ENCODE peak calls at places on chromosomes 3 and 15, in ten cellular contexts. I, R, J, S, A, Z, V, M, Q and B are unnamed samples.

GRCh38 chr15:57321973-57322601 is 54.2 kb upstream of the CGNL1 start:
- DNase-seq in R (no peak), A (no peak), Q (no peak), J (no peak), M (no peak), S (no peak), V (no peak), I (no peak), Z (no peak), B (no peak)

GRCh38 chr3:41997702-41998551 is 36.0 kb upstream of the ULK4 start:
- DNase-seq in M (peak), R (no peak), Q (no peak), J (no peak), A (no peak), V (no peak), Z (no peak), I (no peak), S (no peak), B (no peak)

GRCh38 chr3:164377466-164377865 is 700.8 kb downstream of the SI start:
- DNase-seq in Q (no peak), R (no peak), M (no peak), Z (no peak), I (no peak), A (no peak), V (no peak), J (no peak), S (no peak), B (no peak)

GRCh38 chr3:87207500-87207899 is 19.6 kb upstream of the CHMP2B start:
- DNase-seq in R (no peak), Z (no peak), M (no peak), S (no peak), Q (no peak), V (no peak), I (peak), A (no peak), J (no peak), B (no peak)

GRCh38 chr3:87175662-87176230 is 51.4 kb upstream of the CHMP2B start:
- DNase-seq in V (no peak), R (no peak), A (no peak), J (no peak), Z (no peak), Q (no peak), S (no peak), M (no peak), I (no peak), B (no peak)

GRCh38 chr3:36606871-36607765 is 157.2 kb downstream of the DCLK3 start:
- DNase-seq in S (no peak), R (no peak), V (no peak), Z (no peak), Q (no peak), I (no peak), M (no peak), J (no peak), A (no peak), B (no peak)

GRCh38 chr15:80418892-80419537 is 14.8 kb downstream of the ARNT2 start:
- DNase-seq in I (peak), Q (no peak), Z (peak), M (peak), S (no peak), V (no peak), J (peak), R (no peak), A (no peak), B (no peak)

GRCh38 chr3:64438837-64439236 is 213.6 kb upstream of the PRICKLE2 start:
- DNase-seq in A (no peak), Z (no peak), M (no peak), J (no peak), V (no peak), I (no peak), S (no peak), Q (no peak), R (no peak), B (no peak)

GRCh38 chr15:99117111-99117510 is 12.2 kb downstream of the SYNM start:
- DNase-seq in V (no peak), S (no peak), J (no peak), M (no peak), A (no peak), I (no peak), Q (no peak), Z (no peak), R (no peak), B (no peak)

GRCh38 chr3:157981819-157982218 is 124.4 kb downstream of the SHOX2 start:
- DNase-seq in M (no peak), R (no peak), J (no peak), I (no peak), Z (no peak), Q (no peak), V (no peak), S (no peak), A (no peak), B (no peak)

GRCh38 chr15:63601727-63602185 is 4.6 kb downstream of the FBXL22 start:
- DNase-seq in V (no peak), Q (no peak), J (no peak), Z (peak), M (no peak), R (no peak), A (peak), I (no peak), S (no peak), B (no peak)

GRCh38 chr15:63599401-63600000 is 2.3 kb downstream of the FBXL22 start:
- DNase-seq in Q (peak), J (peak), V (no peak), Z (peak), R (no peak), A (peak), S (peak), I (peak), M (no peak), B (peak)

GRCh38 chr15:63601026-63601726 is 4.0 kb downstream of the FBXL22 start:
- DNase-seq in V (no peak), J (peak), S (peak), I (peak), A (peak), M (peak), Z (peak), Q (peak), R (peak), B (peak)

GRCh38 chr15:63600001-63600645 is 2.9 kb downstream of the FBXL22 start:
- DNase-seq in Q (no peak), M (no peak), S (no peak), I (peak), V (no peak), R (no peak), J (peak), A (no peak), Z (peak), B (peak)

GRCh38 chr15:63600646-63601025 is 3.4 kb downstream of the FBXL22 start:
- DNase-seq in M (peak), I (peak), R (peak), Q (peak), S (peak), Z (peak), V (no peak), A (peak), J (peak), B (peak)
- TF ChIP-seq POLR2A in M (peak), I (peak), R (peak), Q (no peak), S (peak), Z (peak), V (peak), A (peak), J (peak), B (peak)

DNA sequence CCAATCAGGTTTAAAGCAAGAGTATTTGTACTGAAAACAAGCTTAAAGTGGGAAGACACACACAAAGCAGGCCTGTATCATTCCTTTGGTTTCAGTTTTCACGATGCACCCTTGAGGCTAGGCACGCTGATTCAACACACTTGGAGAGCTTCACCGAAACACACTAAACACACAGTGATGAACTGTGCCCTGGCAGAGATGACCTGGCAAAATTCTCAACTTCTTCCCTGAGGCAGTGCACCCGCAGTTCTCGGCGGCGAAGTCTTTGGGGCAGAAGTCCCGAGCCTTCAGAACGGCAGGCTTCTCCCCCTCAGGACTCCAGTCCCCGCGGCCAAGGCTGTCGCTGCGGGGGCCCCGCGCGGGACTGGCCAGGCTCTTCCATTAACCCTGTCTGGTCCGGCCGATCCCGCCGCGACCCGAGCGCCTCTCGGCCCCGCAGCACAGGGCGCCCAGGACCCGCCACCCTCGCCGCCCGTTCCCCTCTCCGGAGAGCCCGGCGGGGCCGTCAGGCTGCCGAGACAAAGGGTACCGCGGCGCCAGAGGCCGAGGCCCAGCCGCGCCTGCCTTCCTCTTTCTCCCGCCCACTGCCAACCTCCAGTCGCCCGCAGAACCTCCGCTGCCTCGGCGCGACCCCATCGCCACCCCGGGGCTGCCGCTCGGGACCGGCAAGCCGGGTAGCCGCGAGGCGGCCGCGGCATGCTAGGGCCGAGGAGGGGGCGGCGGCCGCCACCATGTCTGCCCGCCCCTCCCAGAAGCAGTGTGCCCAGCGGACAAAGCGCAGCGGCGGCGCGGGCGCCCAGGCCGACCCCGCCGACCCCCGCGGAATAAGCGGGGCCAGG is 780 bp downstream of the GABPB1 start:
- DNase-seq in J (peak), Q (peak), S (peak), V (no peak), M (peak), A (peak), R (peak), I (peak), Z (peak), B (peak)
- TF ChIP-seq POLR2A in J (peak), Q (peak), S (peak), V (peak), M (peak), A (peak), R (peak), I (no peak), Z (no peak), B (peak)

GRCh38 chr15:71607383-71607782 is 203.0 kb upstream of the NR2E3 start:
- DNase-seq in A (no peak), R (no peak), Z (no peak), J (no peak), M (no peak), Q (no peak), V (no peak), S (no peak), I (no peak), B (no peak)

GRCh38 chr15:71612869-71613268 is 197.5 kb upstream of the NR2E3 start:
- DNase-seq in R (no peak), A (no peak), V (no peak), M (no peak), I (no peak), J (no peak), Q (no peak), Z (no peak), S (no peak), B (no peak)

GRCh38 chr15:71611721-71612016 is 198.7 kb upstream of the NR2E3 start:
- DNase-seq in I (no peak), Z (no peak), M (no peak), A (no peak), V (no peak), R (no peak), J (no peak), S (no peak), Q (no peak), B (no peak)

GRCh38 chr15:71612066-71612715 is 198.2 kb upstream of the NR2E3 start:
- DNase-seq in S (no peak), Q (peak), M (peak), A (no peak), J (no peak), Z (peak), I (no peak), V (no peak), R (no peak), B (no peak)

DNA sequence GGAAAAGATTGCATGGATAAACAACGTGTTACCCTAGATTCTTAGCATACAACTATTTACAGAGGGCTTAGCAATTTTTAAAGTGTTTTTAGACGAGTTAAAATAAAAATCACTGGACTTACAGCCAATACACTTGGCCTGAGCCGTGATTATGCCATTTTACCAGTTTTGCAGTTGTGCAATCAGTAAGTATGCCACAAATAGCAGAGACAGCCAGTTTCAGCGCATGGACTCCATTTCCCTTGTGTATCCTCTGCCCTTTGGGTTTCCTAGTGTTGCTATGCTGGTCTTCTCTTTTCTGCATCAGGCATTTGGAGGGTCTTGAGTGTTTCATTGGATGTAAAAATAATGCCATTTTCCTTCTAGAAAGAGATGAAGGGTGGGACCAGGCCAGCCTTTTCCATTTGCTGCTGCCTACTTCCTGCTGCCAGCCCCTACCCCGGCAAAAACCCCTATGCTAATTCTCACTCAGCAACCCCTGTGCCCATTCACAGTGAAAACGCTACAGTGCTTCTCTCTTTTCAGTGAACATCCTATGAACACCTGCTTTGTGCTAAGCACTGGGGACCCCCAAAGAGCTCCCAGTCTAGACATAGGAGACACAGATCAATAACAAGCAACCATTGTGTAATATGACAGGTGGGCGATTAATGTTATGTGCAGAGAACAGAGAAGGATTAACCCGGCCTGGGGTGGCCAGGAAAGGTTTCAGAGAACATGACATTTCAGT is 199.2 kb upstream of the NR2E3 start:
- DNase-seq in Q (no peak), Z (no peak), R (no peak), M (no peak), S (no peak), A (no peak), J (peak), V (no peak), I (no peak), B (no peak)
- TF ChIP-seq POLR2A in Q (no peak), Z (no peak), R (no peak), M (no peak), S (no peak), A (no peak), J (no peak), V (no peak), I (no peak), B (no peak)

DNA sequence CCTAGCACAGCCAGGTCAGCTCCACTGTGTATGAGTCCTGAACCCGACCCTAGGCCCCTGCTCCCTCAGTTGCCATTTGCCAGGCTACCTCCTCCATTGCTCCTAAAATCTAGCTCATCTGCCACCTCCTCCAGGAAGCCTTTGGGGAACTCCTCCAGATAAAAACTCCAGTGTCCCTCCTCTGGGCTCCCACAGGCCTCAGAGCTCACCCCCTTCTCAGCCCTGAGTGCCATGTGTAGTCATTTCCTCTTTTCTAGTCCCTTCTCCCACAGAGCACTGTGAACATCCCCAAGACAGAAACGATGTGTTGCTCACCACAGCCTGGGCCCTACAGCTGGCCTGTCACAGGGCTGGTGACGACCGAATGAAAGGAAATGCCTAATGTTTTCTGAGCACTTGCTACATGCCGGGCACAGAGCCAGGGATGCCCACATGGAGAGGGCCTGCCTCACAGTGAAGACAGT is 61.0 kb downstream of the IQSEC1 start:
- DNase-seq in I (no peak), R (peak), S (peak), A (peak), Z (peak), V (no peak), J (peak), M (peak), Q (no peak), B (peak)
- TF ChIP-seq POLR2A in I (no peak), R (no peak), S (peak), A (no peak), Z (no peak), V (no peak), J (no peak), M (no peak), Q (no peak), B (no peak)

GRCh38 chr3:15858547-15859506 is 61.0 kb upstream of the ANKRD28 start:
- DNase-seq in V (no peak), Z (peak), M (no peak), I (peak), Q (peak), A (peak), S (peak), R (peak), J (peak), B (peak)
- TF ChIP-seq POLR2A in V (peak), Z (no peak), M (no peak), I (no peak), Q (no peak), A (peak), S (peak), R (peak), J (peak), B (no peak)